ENCODE peak calls at places on chromosomes 11 and 22, in four cellular contexts. N is cardiac fibroblast, U is pancreas, A is lower lobe of right lung. Q is an unnamed sample.
A peak's percentile ranks its signal among the peaks of the same experiment; 100 is the strongest.

GRCh38 chr22:49632199-49633009 is 195.3 kb downstream of the BRD1 start:
- DNase-seq in N (peak; percentile 57), U (peak; percentile 71), A (peak; percentile 51), Q (peak; percentile 62)

GRCh38 chr22:49855491-49855911 is 1.9 kb downstream of the ZBED4 start:
- DNase-seq in N (peak; percentile 33), U (no peak), A (no peak), Q (peak; percentile 20)

GRCh38 chr22:23772315-23773246 is at the start of gene MMP11:
- DNase-seq in N (no peak), U (peak; percentile 76), A (peak; percentile 64), Q (no peak)

GRCh38 chr22:35739642-35740041 is 22.0 kb downstream of the APOL5 start:
- DNase-seq in N (peak; percentile 28), U (no peak), A (no peak), Q (no peak)

GRCh38 chr11:118267486-118267885 is 3.4 kb upstream of the MPZL2 start:
- DNase-seq in N (no peak), U (no peak), A (no peak), Q (no peak)

GRCh38 chr11:11297578-11297977 is 55.5 kb downstream of the CSNK2A3 start:
- DNase-seq in N (no peak), U (no peak), A (no peak), Q (no peak)

GRCh38 chr11:124897681-124898680 is at the start of gene ROBO4:
- DNase-seq in N (peak; percentile 97), U (no peak), A (no peak), Q (peak; percentile 94)

GRCh38 chr22:47757741-47758140 is 995.3 kb downstream of the TBC1D22A start:
- DNase-seq in N (no peak), U (no peak), A (no peak), Q (no peak)

GRCh38 chr11:10413268-10413667 is 41.8 kb upstream of the AMPD3 start:
- DNase-seq in N (peak; percentile 48), U (no peak), A (no peak), Q (no peak)

GRCh38 chr22:36377022-36377631 is 10.6 kb downstream of the MYH9 start:
- DNase-seq in N (peak; percentile 33), U (no peak), A (no peak), Q (no peak)

GRCh38 chr11:65382804-65383368 is 440 bp upstream of the SLC25A45 start:
- DNase-seq in N (no peak), U (peak; percentile 96), A (peak; percentile 91), Q (no peak)

GRCh38 chr11:124174001-124174400 is 9.1 kb upstream of the OR10D3 start:
- DNase-seq in N (peak; percentile 93), U (no peak), A (no peak), Q (peak; percentile 89)

GRCh38 chr11:127619946-127620345 is 619.4 kb upstream of the KIRREL3 start:
- DNase-seq in N (no peak), U (no peak), A (no peak), Q (no peak)

GRCh38 chr11:76251576-76251975 is 45.3 kb upstream of the WNT11 start:
- DNase-seq in N (peak; percentile 46), U (no peak), A (no peak), Q (peak; percentile 25)

GRCh38 chr11:10080134-10080533 is 213.9 kb downstream of the SBF2 start:
- DNase-seq in N (no peak), U (no peak), A (no peak), Q (no peak)

GRCh38 chr11:4697583-4697982 is at the start of gene OR51E2:
- DNase-seq in N (peak; percentile 70), U (no peak), A (no peak), Q (peak; percentile 20)

GRCh38 chr11:32462296-32462695 is 27.0 kb upstream of the WT1 start:
- DNase-seq in N (no peak), U (no peak), A (no peak), Q (no peak)

GRCh38 chr22:39457546-39458442 is 982 bp downstream of the MGAT3 start:
- DNase-seq in N (no peak), U (no peak), A (no peak), Q (no peak)

GRCh38 chr11:99522467-99523173 is 501.9 kb downstream of the CNTN5 start:
- DNase-seq in N (peak; percentile 50), U (no peak), A (no peak), Q (peak; percentile 18)

GRCh38 chr22:26756675-26757293 is 99.4 kb downstream of the MIAT start:
- DNase-seq in N (peak; percentile 57), U (peak; percentile 55), A (peak; percentile 66), Q (peak; percentile 46)

GRCh38 chr22:49763138-49763537 is 64.5 kb downstream of the BRD1 start:
- DNase-seq in N (no peak), U (no peak), A (no peak), Q (no peak)

GRCh38 chr11:113629562-113629961 is 76.5 kb downstream of the TMPRSS5 start:
- DNase-seq in N (no peak), U (no peak), A (no peak), Q (no peak)

GRCh38 chr22:49494555-49494954 is 333.1 kb downstream of the BRD1 start:
- DNase-seq in N (no peak), U (no peak), A (no peak), Q (no peak)

GRCh38 chr11:96272542-96273306 is 70.3 kb downstream of the MAML2 start:
- DNase-seq in N (peak; percentile 51), U (no peak), A (no peak), Q (peak; percentile 65)

GRCh38 chr22:19696504-19697276 is 17.6 kb upstream of the SEPTIN5 start:
- DNase-seq in N (no peak), U (no peak), A (no peak), Q (no peak)

GRCh38 chr11:133934599-133935550 is 21.9 kb downstream of the IGSF9B start:
- DNase-seq in N (peak; percentile 30), U (no peak), A (no peak), Q (peak; percentile 62)

GRCh38 chr11:14973621-14974020 is 1.5 kb upstream of the CALCA start:
- DNase-seq in N (peak; percentile 15), U (no peak), A (no peak), Q (no peak)

GRCh38 chr11:95100856-95101507 is 11.3 kb downstream of the ENDOD1 start:
- DNase-seq in N (no peak), U (no peak), A (no peak), Q (no peak)

GRCh38 chr22:27488456-27489224 is 312.9 kb downstream of the MN1 start:
- DNase-seq in N (no peak), U (peak; percentile 55), A (no peak), Q (no peak)

GRCh38 chr11:2893935-2894334 is 8.4 kb upstream of the CDKN1C start:
- DNase-seq in N (no peak), U (no peak), A (no peak), Q (no peak)

GRCh38 chr22:47369431-47370015 is 607.1 kb downstream of the TBC1D22A start:
- DNase-seq in N (no peak), U (no peak), A (no peak), Q (no peak)

GRCh38 chr11:99069831-99070444 is 49.2 kb downstream of the CNTN5 start:
- DNase-seq in N (peak; percentile 27), U (no peak), A (no peak), Q (peak; percentile 32)

GRCh38 chr22:40036591-40037225 is 42.0 kb downstream of the FAM83F start:
- DNase-seq in N (peak; percentile 82), U (peak; percentile 52), A (peak; percentile 65), Q (peak; percentile 86)

GRCh38 chr11:121802542-121802941 is 313.5 kb downstream of the BLID start:
- DNase-seq in N (no peak), U (no peak), A (peak; percentile 59), Q (no peak)

GRCh38 chr11:20278727-20279126 is 84.8 kb upstream of the HTATIP2 start:
- DNase-seq in N (no peak), U (no peak), A (no peak), Q (peak; percentile 2)

GRCh38 chr22:47283616-47284270 is 521.3 kb downstream of the TBC1D22A start:
- DNase-seq in N (no peak), U (no peak), A (no peak), Q (no peak)

GRCh38 chr22:30445438-30445936 is 19.9 kb downstream of the MTFP1 start:
- DNase-seq in N (peak; percentile 58), U (no peak), A (no peak), Q (no peak)

GRCh38 chr11:123174196-123175183 is 20.6 kb downstream of the CLMP start:
- DNase-seq in N (peak; percentile 97), U (no peak), A (no peak), Q (peak; percentile 97)

GRCh38 chr11:126219547-126219946 is 8.0 kb downstream of the FAM118B start:
- DNase-seq in N (no peak), U (no peak), A (no peak), Q (no peak)

DNA sequence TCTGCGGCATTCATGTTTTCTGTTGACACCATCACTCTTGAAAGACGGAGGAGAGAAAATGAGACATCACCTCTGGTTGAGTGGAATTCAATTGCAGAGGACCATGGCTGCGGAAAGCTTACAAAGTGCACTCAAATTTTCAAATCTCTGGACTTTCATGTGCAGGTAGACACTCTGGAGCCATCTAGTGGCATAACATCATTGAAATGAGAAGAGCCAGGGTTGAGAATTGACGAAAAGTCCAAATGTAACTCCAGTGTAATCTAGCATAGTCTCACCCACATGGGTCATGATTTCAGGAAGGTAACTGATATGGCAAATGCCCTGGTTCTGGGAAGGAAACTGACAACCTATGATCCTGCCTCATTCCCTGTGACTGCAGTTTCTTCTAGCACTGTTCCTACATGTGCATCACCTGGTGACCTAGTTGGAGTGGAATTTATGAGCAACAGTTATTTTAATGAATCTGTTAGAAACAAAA is 687.8 kb downstream of the KCNA4 start:
- DNase-seq in N (peak; percentile 88), U (no peak), A (no peak), Q (peak; percentile 85)
- TF ChIP-seq CTCF in N (peak; percentile 75), U (no peak), A (peak; percentile 30), Q (peak; percentile 87)

GRCh38 chr11:64290894-64291745 is at the start of gene KCNK4:
- DNase-seq in N (no peak), U (peak; percentile 46), A (no peak), Q (no peak)
- H3K4me3 ChIP-seq in N (peak within 1 kb of the TSS; percentile 14), U (peak within 1 kb of the TSS; percentile 44), A (peak within 1 kb of the TSS; percentile 44), Q (no peak within 1 kb of the TSS)

GRCh38 chr11:120244966-120245365 is 5.0 kb downstream of the POU2F3 start:
- DNase-seq in N (no peak), U (no peak), A (no peak), Q (no peak)
- TF ChIP-seq CTCF in N (no peak), U (no peak), A (no peak), Q (no peak)

DNA sequence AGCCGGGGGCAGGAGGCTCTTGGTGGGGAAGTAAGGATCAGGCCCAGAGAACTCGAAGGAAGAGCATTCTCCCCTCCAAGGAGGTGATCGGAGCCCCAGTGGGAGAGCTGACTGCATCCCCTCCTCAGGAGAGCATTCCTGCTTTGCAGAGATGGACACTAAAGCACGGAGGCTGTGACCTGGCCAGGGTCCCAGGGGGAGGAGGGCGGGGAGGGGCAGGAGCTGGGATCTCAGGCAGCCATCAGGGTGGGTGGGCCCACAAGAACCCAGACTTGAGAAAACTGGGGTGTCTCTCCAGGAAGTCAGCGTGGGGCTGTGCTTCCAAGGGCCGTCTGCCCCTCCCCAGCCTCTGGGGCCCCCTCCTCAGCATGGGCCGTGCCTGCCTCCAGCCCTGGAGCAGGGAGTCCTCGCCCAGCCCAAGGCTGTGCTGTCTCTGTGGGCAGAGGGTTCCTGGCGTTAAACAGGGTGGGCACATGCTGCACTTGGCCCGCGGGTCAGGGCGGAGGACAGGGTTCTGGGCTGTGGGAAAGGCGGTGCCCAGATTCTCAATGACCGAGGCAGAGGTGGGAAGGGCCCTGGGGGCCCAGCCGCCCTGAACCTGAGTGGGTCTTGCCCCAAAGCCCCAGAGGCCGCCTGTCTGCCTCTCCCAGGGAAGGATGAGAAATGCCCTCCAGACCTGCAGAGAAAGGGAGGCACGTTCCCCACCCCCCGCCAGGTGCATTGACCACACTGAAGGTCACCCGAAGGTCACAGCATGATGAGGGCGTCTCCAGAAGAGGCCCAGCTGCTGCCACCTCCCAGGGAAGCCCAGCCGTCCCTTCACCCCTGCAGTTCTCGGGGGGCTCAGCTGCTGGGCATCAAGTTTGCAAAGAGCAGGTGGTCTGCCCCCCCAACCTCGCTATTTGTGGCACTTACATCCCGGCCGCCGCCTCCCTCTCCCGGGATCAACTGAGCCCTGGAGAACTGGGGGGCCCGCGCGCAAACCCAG is 643 bp downstream of the CEND1 start:
- DNase-seq in N (no peak), U (peak; percentile 43), A (no peak), Q (no peak)
- H3K4me3 ChIP-seq in N (peak overlapping the region; percentile 10), U (no peak overlapping the region), A (no peak overlapping the region), Q (no peak overlapping the region)